ENCODE peak calls at places on chromosomes 2 and 18, in eight cellular contexts. L is effector memory CD4-positive, alpha-beta T cell; F is left ventricle myocardium inferior; V is ovary; N is neural progenitor cell; M is right cardiac atrium; Y is transverse colon; H is upper lobe of left lung. S is an unnamed sample.

GRCh38 chr2:128638741-128639477 is 320.2 kb upstream of the HS6ST1 start:
- DNase-seq in L (no peak), F (no peak), V (no peak), N (peak; percentile 97), M (no peak), Y (no peak), H (no peak), S (no peak)

GRCh38 chr2:23287250-23287704 is 97.7 kb upstream of the KLHL29 start:
- DNase-seq in L (no peak), F (peak; percentile 18), V (peak; percentile 27), N (peak; percentile 33), M (peak; percentile 43), Y (no peak), H (no peak), S (peak; percentile 30)

GRCh38 chr2:44930274-44930826 is 11.2 kb upstream of the SIX3 start:
- DNase-seq in L (no peak), F (no peak), V (no peak), N (peak; percentile 68), M (no peak), Y (no peak), H (no peak), S (no peak)

GRCh38 chr2:204483497-204484164 is 61.6 kb upstream of the PARD3B start:
- DNase-seq in L (no peak), F (no peak), V (no peak), N (no peak), M (peak; percentile 24), Y (no peak), H (no peak), S (peak; percentile 62)

GRCh38 chr2:30181176-30181575 is 34.4 kb downstream of the YPEL5 start:
- DNase-seq in L (no peak), F (no peak), V (no peak), N (no peak), M (no peak), Y (no peak), H (no peak), S (no peak)

GRCh38 chr18:57772387-57772799 is 30.7 kb downstream of the ATP8B1 start:
- DNase-seq in L (no peak), F (no peak), V (no peak), N (no peak), M (no peak), Y (peak; percentile 72), H (no peak), S (peak; percentile 72)

GRCh38 chr18:69085933-69086332 is 288.1 kb downstream of the CCDC102B start:
- DNase-seq in L (no peak), F (no peak), V (no peak), N (no peak), M (no peak), Y (no peak), H (no peak), S (no peak)

GRCh38 chr2:102119255-102119654 is 23.3 kb upstream of the IL1R1 start:
- DNase-seq in L (no peak), F (no peak), V (no peak), N (no peak), M (no peak), Y (no peak), H (no peak), S (no peak)

GRCh38 chr18:58493516-58494253 is 135.2 kb downstream of the ALPK2 start:
- DNase-seq in L (peak; percentile 28), F (peak; percentile 56), V (peak; percentile 78), N (peak; percentile 85), M (peak; percentile 86), Y (peak; percentile 82), H (no peak), S (peak; percentile 80)

GRCh38 chr2:241279413-241279812 is 36.1 kb downstream of the HDLBP start:
- DNase-seq in L (no peak), F (no peak), V (no peak), N (no peak), M (no peak), Y (no peak), H (no peak), S (no peak)

GRCh38 chr2:27494284-27494943 is 586 bp downstream of the FNDC4 start:
- DNase-seq in L (no peak), F (peak; percentile 18), V (peak; percentile 76), N (peak; percentile 42), M (peak; percentile 68), Y (peak; percentile 32), H (no peak), S (peak; percentile 76)

GRCh38 chr2:128316777-128317185 is 1.9 kb downstream of the HS6ST1 start:
- DNase-seq in L (no peak), F (no peak), V (no peak), N (no peak), M (no peak), Y (no peak), H (no peak), S (peak; percentile 16)

GRCh38 chr2:16625201-16625729 is 40.4 kb downstream of the CYRIA start:
- DNase-seq in L (no peak), F (no peak), V (peak; percentile 42), N (no peak), M (peak; percentile 66), Y (peak; percentile 26), H (peak; percentile 39), S (no peak)

DNA sequence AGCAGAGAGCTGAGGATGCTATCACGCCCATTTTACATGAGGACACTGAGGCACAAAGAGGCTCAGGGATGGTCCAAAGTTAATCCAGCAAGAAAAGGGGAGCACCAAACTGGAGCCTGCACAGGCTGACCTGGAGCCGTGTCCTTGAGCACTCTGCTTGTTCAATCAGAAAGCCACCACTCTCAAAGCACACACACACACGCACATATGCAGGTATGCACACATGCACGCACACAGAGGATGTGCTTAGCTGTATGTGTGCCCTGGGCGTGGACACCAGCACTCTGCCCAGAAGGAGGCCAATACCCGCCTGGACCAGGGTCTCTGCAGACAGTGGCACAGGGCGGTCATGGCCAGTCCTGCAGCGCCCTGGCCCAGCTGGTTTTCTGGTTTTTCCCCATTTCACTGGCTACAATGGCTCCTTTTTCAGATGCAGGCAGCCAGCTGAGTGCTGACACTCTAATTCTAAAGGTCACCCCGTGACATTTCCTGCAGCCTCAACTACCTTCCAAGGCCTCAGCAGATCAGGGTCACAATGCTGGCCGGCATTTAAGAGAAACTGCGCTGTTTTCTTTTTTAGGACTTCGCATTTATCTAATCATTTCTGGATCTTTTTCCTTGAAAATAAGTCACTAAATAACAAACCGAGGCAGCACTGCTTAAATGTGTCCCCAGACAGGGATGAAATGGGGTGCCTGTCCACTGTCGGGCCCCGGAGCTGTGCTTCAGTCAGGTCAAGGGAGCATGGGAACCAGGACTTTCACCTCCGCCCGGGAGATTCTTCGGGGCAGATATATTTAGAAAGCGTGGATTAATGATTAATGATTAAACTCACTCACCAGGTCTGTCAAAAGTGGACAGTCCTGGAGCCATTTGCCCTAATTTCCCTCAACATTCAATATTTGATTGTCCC is 104.5 kb downstream of the HDAC4 start:
- DNase-seq in L (no peak), F (no peak), V (peak; percentile 16), N (no peak), M (no peak), Y (peak; percentile 13), H (no peak), S (peak; percentile 64)
- H3K4me1 ChIP-seq in L (peaks cover 49% of the 10 kb centered on the region), F (peaks cover 95% of the 10 kb centered on the region), V (peaks cover 25% of the 10 kb centered on the region), N (peaks cover 59% of the 10 kb centered on the region), M (peaks cover 23% of the 10 kb centered on the region), Y (peaks cover 55% of the 10 kb centered on the region), H (peaks cover 47% of the 10 kb centered on the region), S (peaks cover 66% of the 10 kb centered on the region)

GRCh38 chr2:47345584-47345913 is 57.4 kb upstream of the MSH2 start:
- DNase-seq in L (no peak), F (no peak), V (no peak), N (peak; percentile 21), M (no peak), Y (no peak), H (no peak), S (no peak)
- H3K4me3 ChIP-seq in L (no peak overlapping the region), F (peak overlapping the region; percentile 60), V (peak overlapping the region; percentile 28), N (peak overlapping the region; percentile 52), M (peak overlapping the region; percentile 50), Y (peak overlapping the region; percentile 8), H (no peak overlapping the region), S (no peak overlapping the region)

GRCh38 chr2:9280204-9280603 is 73.6 kb downstream of the ASAP2 start:
- DNase-seq in L (no peak), F (no peak), V (no peak), N (no peak), M (no peak), Y (no peak), H (no peak), S (no peak)

GRCh38 chr2:9276074-9276473 is 69.5 kb downstream of the ASAP2 start:
- DNase-seq in L (no peak), F (no peak), V (no peak), N (no peak), M (no peak), Y (no peak), H (no peak), S (no peak)

GRCh38 chr2:9279426-9279825 is 72.8 kb downstream of the ASAP2 start:
- DNase-seq in L (no peak), F (no peak), V (no peak), N (no peak), M (no peak), Y (no peak), H (no peak), S (no peak)

GRCh38 chr2:9276901-9277455 is 70.4 kb downstream of the ASAP2 start:
- DNase-seq in L (no peak), F (no peak), V (no peak), N (no peak), M (peak; percentile 59), Y (no peak), H (no peak), S (no peak)

DNA sequence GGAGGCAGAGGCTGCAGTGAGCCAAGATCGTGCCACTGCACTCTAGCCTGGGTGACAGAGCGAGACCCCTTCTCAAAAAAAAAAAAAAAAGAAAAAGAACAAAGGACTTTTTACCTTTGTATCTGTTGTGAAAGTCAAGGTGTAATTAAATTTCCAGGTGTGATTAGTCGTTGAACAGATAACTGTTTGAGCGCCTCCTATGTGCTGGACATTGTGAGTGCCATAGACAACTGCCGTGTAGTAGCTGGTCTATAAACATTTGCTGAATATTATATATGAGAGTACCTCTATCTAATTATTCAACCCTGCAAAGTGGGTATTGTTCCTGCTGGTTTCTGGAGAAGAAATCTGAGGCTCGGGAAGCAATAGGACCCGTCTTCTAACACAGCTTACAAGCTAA is 71.8 kb downstream of the ASAP2 start:
- DNase-seq in L (no peak), F (no peak), V (no peak), N (no peak), M (no peak), Y (no peak), H (no peak), S (no peak)
- H3K4me1 ChIP-seq in L (no peaks in the 10 kb centered on the region), F (peaks cover 66% of the 10 kb centered on the region), V (peaks cover 1% of the 10 kb centered on the region), N (peaks cover 5% of the 10 kb centered on the region), M (peaks cover 8% of the 10 kb centered on the region), Y (peaks cover 17% of the 10 kb centered on the region), H (peaks cover 27% of the 10 kb centered on the region), S (peaks cover 4% of the 10 kb centered on the region)

DNA sequence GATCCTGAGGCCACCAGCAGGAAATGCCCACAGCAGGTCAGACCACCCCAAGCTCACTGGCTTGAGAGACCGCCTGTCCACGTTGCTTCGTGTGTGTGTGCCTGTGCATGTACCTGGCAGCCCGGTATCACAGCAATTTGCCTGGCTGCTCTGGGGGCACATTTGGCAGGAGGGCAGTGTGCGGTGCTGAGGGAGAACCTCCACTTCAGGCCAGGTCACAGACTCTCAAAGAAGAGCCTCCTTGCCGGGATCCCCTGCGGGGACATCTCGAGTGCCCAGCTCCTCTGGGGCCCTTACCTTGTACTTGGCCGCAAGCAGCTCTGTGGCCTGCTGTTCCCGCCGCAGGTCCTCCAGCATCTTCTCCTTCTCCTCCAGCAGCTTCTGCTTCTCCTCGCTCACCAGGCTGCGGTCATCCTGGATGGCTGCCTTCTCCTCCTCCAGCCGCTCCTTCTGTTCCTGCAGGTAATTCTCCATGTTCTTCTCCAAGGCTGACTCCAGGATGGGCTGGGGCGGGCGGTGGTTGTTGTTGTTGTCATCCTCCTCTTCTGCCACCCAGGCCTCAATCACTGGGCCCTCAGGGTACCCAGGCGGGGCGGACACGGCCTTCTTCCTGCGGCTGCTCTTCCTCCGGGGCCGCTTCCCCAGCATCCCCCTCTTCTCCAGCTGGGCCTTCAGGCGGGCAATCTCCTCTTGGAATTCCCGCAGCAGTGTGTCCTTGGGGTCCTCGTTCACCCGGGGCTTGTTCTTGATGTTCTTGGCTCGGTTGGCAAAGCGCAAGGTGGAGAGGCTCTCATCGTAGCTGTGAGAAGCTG is 2.0 kb downstream of the KIF3C start:
- DNase-seq in L (no peak), F (no peak), V (no peak), N (no peak), M (no peak), Y (no peak), H (peak; percentile 55), S (no peak)
- H3K4me3 ChIP-seq in L (no peak overlapping the region), F (no peak overlapping the region), V (no peak overlapping the region), N (no peak overlapping the region), M (no peak overlapping the region), Y (no peak overlapping the region), H (no peak overlapping the region), S (no peak overlapping the region)